ENCODE peak calls at places on chromosomes 4 and X, in six cellular contexts. A is EH; M is CD8-positive, alpha-beta memory T cell; U is occipital lobe; Q is activated naive CD4-positive, alpha-beta T cell treated with anti-CD3 and anti-CD28 coated beads, Interleukin-2, amount 10 ng/mL, durations not matched to agents 7 days and 5 days; Z is frontal cortex. L is an unnamed sample.

GRCh38 chr4:46073778-46074177 is 50.1 kb downstream of the GABRG1 start:
- DNase-seq in A (no peak), Q (no peak), Z (no peak), M (no peak), U (no peak), L (no peak)

GRCh38 chr4:31370866-31371465 is 650.8 kb downstream of the PCDH7 start:
- DNase-seq in M (no peak), U (no peak), A (peak), Z (no peak), Q (no peak), L (no peak)

GRCh38 chr4:173680278-173680677 is 150.2 kb upstream of the HAND2 start:
- DNase-seq in M (no peak), Q (no peak), Z (no peak), A (no peak), U (no peak), L (no peak)

GRCh38 chr4:1375761-1376322 is 28.8 kb downstream of the UVSSA start:
- DNase-seq in Z (no peak), U (no peak), Q (no peak), M (no peak), A (no peak), L (no peak)

GRCh38 chrX:134601240-134601639 is 57.0 kb downstream of the PLAC1 start:
- DNase-seq in U (no peak), Z (no peak), A (peak), Q (no peak), M (no peak), L (no peak)

GRCh38 chrX:15616531-15616930 is 15.8 kb upstream of the ACE2 start:
- DNase-seq in A (no peak), Z (no peak), U (no peak), Q (no peak), M (no peak), L (no peak)

GRCh38 chr4:165096776-165097175 is 15.9 kb downstream of the TMEM192 start:
- DNase-seq in A (peak), M (no peak), Z (no peak), Q (no peak), U (no peak), L (no peak)

GRCh38 chrX:33741807-33742206 is 390.3 kb downstream of the FAM47A start:
- DNase-seq in M (no peak), A (no peak), U (no peak), Z (no peak), Q (no peak), L (no peak)

GRCh38 chrX:120672389-120672788 is 42.5 kb upstream of the C1GALT1C1 start:
- DNase-seq in M (no peak), Q (no peak), U (no peak), Z (no peak), A (peak), L (no peak)

GRCh38 chrX:112654871-112655270 is 24.9 kb downstream of the LHFPL1 start:
- DNase-seq in Q (no peak), M (no peak), U (no peak), Z (no peak), A (no peak), L (no peak)

GRCh38 chr4:159677521-159677920 is 574.6 kb downstream of the RAPGEF2 start:
- DNase-seq in M (no peak), Z (no peak), A (no peak), U (no peak), Q (no peak), L (no peak)

GRCh38 chr4:4880492-4880891 is 21.0 kb downstream of the MSX1 start:
- DNase-seq in M (no peak), Z (no peak), Q (no peak), A (peak), U (no peak), L (no peak)

GRCh38 chr4:973431-974397 is at the start of gene DGKQ:
- DNase-seq in Z (peak), M (peak), U (peak), A (peak), Q (peak), L (peak)

GRCh38 chr4:82394896-82395295 is 21.1 kb upstream of the HNRNPD start:
- DNase-seq in A (no peak), Z (no peak), M (no peak), Q (no peak), U (no peak), L (no peak)

GRCh38 chrX:40083120-40083978 is 14.4 kb downstream of the BCOR start:
- DNase-seq in U (peak), Z (no peak), A (no peak), Q (peak), M (no peak), L (no peak)

GRCh38 chr4:81040175-81040659 is 9.7 kb downstream of the BMP3 start:
- DNase-seq in M (no peak), A (peak), Q (no peak), Z (no peak), U (no peak), L (no peak)

GRCh38 chr4:125187621-125188176 is 127.1 kb upstream of the FAT4 start:
- DNase-seq in Q (no peak), A (peak), M (no peak), U (no peak), Z (peak), L (no peak)

GRCh38 chr4:55303818-55304217 is 42.2 kb upstream of the SRD5A3 start:
- DNase-seq in M (no peak), U (no peak), Q (no peak), A (peak), Z (no peak), L (no peak)

L was measured in T-cell.